ENCODE peak calls at places on chromosomes 1 and 21, in four cellular contexts. T is stomach; D is CD8-positive, alpha-beta T cell; F is stimulated activated CD8-positive, alpha-beta memory T cell treated with anti-CD3 and anti-CD28 coated beads, Interleukin-12 subunit alpha, Interleukin-12 subunit beta, amount 100 ng/mL, for 4 hours. U is an unnamed sample.
A peak's percentile ranks its signal among the peaks of the same experiment; 100 is the strongest.

GRCh38 chr1:41954533-41954944 is 35.8 kb upstream of the HIVEP3 start:
- DNase-seq in T (no peak), D (no peak), F (no peak), U (no peak)

GRCh38 chr1:234961468-234962339 is 166.9 kb downstream of the TOMM20 start:
- DNase-seq in T (no peak), D (peak; percentile 48), F (no peak), U (no peak)

GRCh38 chr1:171877711-171878110 is 36.4 kb downstream of the DNM3 start:
- DNase-seq in T (no peak), D (no peak), F (no peak), U (no peak)

GRCh38 chr21:26469789-26470188 is 103.3 kb downstream of the CYYR1 start:
- DNase-seq in T (no peak), D (no peak), F (no peak), U (no peak)

GRCh38 chr1:207860531-207860930 is 50.4 kb downstream of the CD34 start:
- DNase-seq in T (no peak), D (no peak), F (no peak), U (no peak)

GRCh38 chr1:15141933-15142647 is 11.5 kb upstream of the TMEM51 start:
- DNase-seq in T (peak; percentile 72), D (no peak), F (no peak), U (no peak)

GRCh38 chr1:206471415-206471801 is 1.1 kb downstream of the IKBKE start:
- DNase-seq in T (no peak), D (no peak), F (no peak), U (no peak)

GRCh38 chr1:233294991-233295774 is at the start of gene PCNX2:
- DNase-seq in T (peak; percentile 67), D (peak; percentile 81), F (peak; percentile 55), U (peak; percentile 91)

GRCh38 chr1:164296172-164296571 is 262.8 kb upstream of the PBX1 start:
- DNase-seq in T (no peak), D (no peak), F (no peak), U (no peak)

GRCh38 chr1:185453496-185454192 is 136.6 kb upstream of the IVNS1ABP start:
- DNase-seq in T (no peak), D (no peak), F (no peak), U (no peak)

GRCh38 chr1:217919683-217920502 is 288.7 kb downstream of the SPATA17 start:
- DNase-seq in T (no peak), D (no peak), F (no peak), U (no peak)

GRCh38 chr1:11948822-11949458 is 14.4 kb downstream of the PLOD1 start:
- DNase-seq in T (no peak), D (no peak), F (no peak), U (no peak)

GRCh38 chr21:34243562-34243961 is 120.2 kb upstream of the KCNE2 start:
- DNase-seq in T (peak; percentile 27), D (no peak), F (no peak), U (peak; percentile 50)

GRCh38 chr1:7555391-7556185 is 215.5 kb upstream of the VAMP3 start:
- DNase-seq in T (no peak), D (no peak), F (no peak), U (no peak)

GRCh38 chr1:206460846-206461426 is 9.3 kb upstream of the IKBKE start:
- DNase-seq in T (no peak), D (no peak), F (no peak), U (no peak)

GRCh38 chr1:193366764-193367507 is 180.5 kb upstream of the B3GALT2 start:
- DNase-seq in T (no peak), D (no peak), F (no peak), U (no peak)

GRCh38 chr1:109281680-109282496 is 1.1 kb downstream of the PSRC1 start:
- DNase-seq in T (no peak), D (no peak), F (no peak), U (no peak)

U was measured in upper lobe of left lung.